ENCODE peak calls at places on chromosomes 11 and 22, in six cellular contexts. One of them, this sample, is unnamed.

GRCh38 chr11:12761029-12761428 is 86.8 kb downstream of the TEAD1 start:
- DNase-seq in H1: no peak
- DNase-seq in H9: no peak
- DNase-seq in IMR-90: peak; percentile 58
- DNase-seq in neuronal stem cell: no peak
- DNase-seq in mesendoderm: no peak
- DNase-seq in this sample: peak; percentile 52

GRCh38 chr22:20607157-20607907 is 99.9 kb downstream of the MED15 start:
- DNase-seq in neuronal stem cell: no peak
- DNase-seq in IMR-90: no peak
- DNase-seq in mesendoderm: peak; percentile 26
- DNase-seq in H1: peak; percentile 58
- DNase-seq in H9: peak; percentile 47
- DNase-seq in this sample: no peak

GRCh38 chr11:120925944-120926343 is 98.0 kb upstream of the TBCEL start:
- DNase-seq in neuronal stem cell: no peak
- DNase-seq in IMR-90: no peak
- DNase-seq in mesendoderm: no peak
- DNase-seq in H1: no peak
- DNase-seq in H9: no peak
- DNase-seq in this sample: no peak

GRCh38 chr22:43218786-43219185 is 31.9 kb upstream of the TTLL12 start:
- DNase-seq in mesendoderm: peak; percentile 7
- DNase-seq in neuronal stem cell: no peak
- DNase-seq in H9: no peak
- DNase-seq in IMR-90: no peak
- DNase-seq in H1: no peak
- DNase-seq in this sample: no peak

GRCh38 chr22:46138058-46138797 is 12.1 kb upstream of the PPARA start:
- DNase-seq in H1: no peak
- DNase-seq in H9: no peak
- DNase-seq in IMR-90: no peak
- DNase-seq in neuronal stem cell: no peak
- DNase-seq in mesendoderm: no peak
- DNase-seq in this sample: no peak

GRCh38 chr11:71433648-71434450 is 14.3 kb downstream of the DHCR7 start:
- DNase-seq in mesendoderm: no peak
- DNase-seq in neuronal stem cell: no peak
- DNase-seq in H9: no peak
- DNase-seq in IMR-90: no peak
- DNase-seq in H1: no peak
- DNase-seq in this sample: peak; percentile 22

GRCh38 chr22:28629420-28630184 is 50.0 kb downstream of the TTC28 start:
- DNase-seq in H9: no peak
- DNase-seq in mesendoderm: peak; percentile 68
- DNase-seq in neuronal stem cell: no peak
- DNase-seq in H1: no peak
- DNase-seq in IMR-90: peak; percentile 24
- DNase-seq in this sample: no peak

GRCh38 chr22:42769574-42770447 is 49.1 kb upstream of the A4GALT start:
- DNase-seq in H1: no peak
- DNase-seq in mesendoderm: no peak
- DNase-seq in IMR-90: peak; percentile 95
- DNase-seq in neuronal stem cell: no peak
- DNase-seq in H9: no peak
- DNase-seq in this sample: peak; percentile 89

GRCh38 chr11:33507356-33507755 is 193.3 kb downstream of the C11orf91 start:
- DNase-seq in neuronal stem cell: no peak
- DNase-seq in H9: no peak
- DNase-seq in IMR-90: no peak
- DNase-seq in mesendoderm: no peak
- DNase-seq in H1: no peak
- DNase-seq in this sample: no peak

GRCh38 chr11:31823372-31824371 is 12.6 kb upstream of the PAX6 start:
- DNase-seq in neuronal stem cell: no peak
- DNase-seq in H1: peak; percentile 76
- DNase-seq in H9: peak; percentile 68
- DNase-seq in IMR-90: no peak
- DNase-seq in mesendoderm: peak; percentile 56
- DNase-seq in this sample: no peak

GRCh38 chr11:130945945-130946344 is 29.7 kb upstream of the SNX19 start:
- DNase-seq in H9: no peak
- DNase-seq in IMR-90: peak; percentile 94
- DNase-seq in neuronal stem cell: no peak
- DNase-seq in H1: no peak
- DNase-seq in mesendoderm: no peak
- DNase-seq in this sample: peak; percentile 24

GRCh38 chr11:95089620-95090542 is at the start of gene ENDOD1:
- DNase-seq in IMR-90: peak; percentile 74
- DNase-seq in H1: peak; percentile 83
- DNase-seq in H9: peak; percentile 83
- DNase-seq in neuronal stem cell: peak; percentile 75
- DNase-seq in mesendoderm: peak; percentile 88
- DNase-seq in this sample: peak; percentile 82

GRCh38 chr11:129440028-129440630 is 64.5 kb downstream of the BARX2 start:
- DNase-seq in IMR-90: no peak
- DNase-seq in mesendoderm: peak; percentile 99
- DNase-seq in H1: no peak
- DNase-seq in neuronal stem cell: no peak
- DNase-seq in H9: peak; percentile 53
- DNase-seq in this sample: no peak

GRCh38 chr11:132943325-132943736 is 589.0 kb downstream of the OPCML start:
- DNase-seq in H9: no peak
- DNase-seq in mesendoderm: no peak
- DNase-seq in neuronal stem cell: peak; percentile 6
- DNase-seq in IMR-90: no peak
- DNase-seq in H1: no peak
- DNase-seq in this sample: peak; percentile 14

GRCh38 chr11:60169264-60169915 is 13.5 kb downstream of the MS4A6A start:
- DNase-seq in H9: no peak
- DNase-seq in mesendoderm: peak; percentile 81
- DNase-seq in H1: peak; percentile 49
- DNase-seq in neuronal stem cell: peak; percentile 27
- DNase-seq in IMR-90: no peak
- DNase-seq in this sample: peak; percentile 7

GRCh38 chr22:35632902-35633301 is 15.3 kb upstream of the APOL6 start:
- DNase-seq in H1: no peak
- DNase-seq in H9: no peak
- DNase-seq in IMR-90: no peak
- DNase-seq in neuronal stem cell: no peak
- DNase-seq in mesendoderm: no peak
- DNase-seq in this sample: no peak

GRCh38 chr11:71060358-71060757 is 192.0 kb downstream of the SHANK2 start:
- DNase-seq in H9: no peak
- DNase-seq in mesendoderm: no peak
- DNase-seq in H1: no peak
- DNase-seq in IMR-90: no peak
- DNase-seq in neuronal stem cell: no peak
- DNase-seq in this sample: no peak

GRCh38 chr11:130202009-130202817 is 42.6 kb downstream of the ST14 start:
- DNase-seq in H1: no peak
- DNase-seq in mesendoderm: no peak
- DNase-seq in IMR-90: no peak
- DNase-seq in neuronal stem cell: no peak
- DNase-seq in H9: no peak
- DNase-seq in this sample: no peak

GRCh38 chr11:94125408-94126120 is 3.1 kb upstream of the PANX1 start:
- DNase-seq in IMR-90: no peak
- DNase-seq in neuronal stem cell: no peak
- DNase-seq in mesendoderm: no peak
- DNase-seq in H1: no peak
- DNase-seq in H9: no peak
- DNase-seq in this sample: no peak

GRCh38 chr11:6601041-6601461 is 2.4 kb downstream of the RRP8 start:
- DNase-seq in mesendoderm: no peak
- DNase-seq in IMR-90: no peak
- DNase-seq in H1: peak; percentile 23
- DNase-seq in H9: no peak
- DNase-seq in neuronal stem cell: no peak
- DNase-seq in this sample: no peak

GRCh38 chr11:119797137-119797611 is 68.2 kb upstream of the NECTIN1 start:
- DNase-seq in neuronal stem cell: peak; percentile 89
- DNase-seq in mesendoderm: no peak
- DNase-seq in H9: no peak
- DNase-seq in IMR-90: no peak
- DNase-seq in H1: no peak
- DNase-seq in this sample: no peak

GRCh38 chr11:44972746-44973435 is 22.2 kb upstream of the TP53I11 start:
- DNase-seq in H9: no peak
- DNase-seq in IMR-90: no peak
- DNase-seq in mesendoderm: no peak
- DNase-seq in neuronal stem cell: no peak
- DNase-seq in H1: no peak
- DNase-seq in this sample: no peak

GRCh38 chr11:22193348-22194051 is 615 bp downstream of the ANO5 start:
- DNase-seq in H1: peak; percentile 67
- DNase-seq in mesendoderm: peak; percentile 83
- DNase-seq in IMR-90: no peak
- DNase-seq in H9: peak; percentile 68
- DNase-seq in neuronal stem cell: peak; percentile 47
- DNase-seq in this sample: no peak

GRCh38 chr22:39176067-39176621 is 23.7 kb upstream of the CBX7 start:
- DNase-seq in mesendoderm: peak; percentile 90
- DNase-seq in IMR-90: peak; percentile 58
- DNase-seq in H9: peak; percentile 88
- DNase-seq in H1: peak; percentile 84
- DNase-seq in neuronal stem cell: peak; percentile 69
- DNase-seq in this sample: peak; percentile 80

GRCh38 chr11:36540998-36541397 is 26.8 kb upstream of the RAG1 start:
- DNase-seq in neuronal stem cell: no peak
- DNase-seq in IMR-90: peak; percentile 45
- DNase-seq in H9: peak; percentile 64
- DNase-seq in mesendoderm: peak; percentile 70
- DNase-seq in H1: no peak
- DNase-seq in this sample: peak; percentile 70

GRCh38 chr11:124900464-124900863 is 2.8 kb upstream of the ROBO4 start:
- DNase-seq in H9: peak; percentile 40
- DNase-seq in mesendoderm: peak; percentile 76
- DNase-seq in H1: peak; percentile 43
- DNase-seq in neuronal stem cell: no peak
- DNase-seq in IMR-90: peak; percentile 93
- DNase-seq in this sample: peak; percentile 81

GRCh38 chr11:12110714-12111481 is 508 bp downstream of the MICAL2 start:
- DNase-seq in IMR-90: no peak
- DNase-seq in mesendoderm: no peak
- DNase-seq in neuronal stem cell: peak; percentile 21
- DNase-seq in H1: peak; percentile 64
- DNase-seq in H9: peak; percentile 43
- DNase-seq in this sample: peak; percentile 44

GRCh38 chr22:50519151-50519550 is 6.2 kb downstream of the SCO2 start:
- DNase-seq in H9: no peak
- DNase-seq in IMR-90: no peak
- DNase-seq in mesendoderm: no peak
- DNase-seq in neuronal stem cell: no peak
- DNase-seq in H1: no peak
- DNase-seq in this sample: no peak

GRCh38 chr11:64094463-64095223 is 58.9 kb downstream of the FLRT1 start:
- DNase-seq in neuronal stem cell: peak; percentile 36
- DNase-seq in mesendoderm: peak; percentile 38
- DNase-seq in IMR-90: peak; percentile 81
- DNase-seq in H9: peak; percentile 69
- DNase-seq in H1: no peak
- DNase-seq in this sample: peak; percentile 92

GRCh38 chr11:32429477-32429876 is 5.9 kb downstream of the WT1 start:
- DNase-seq in H1: peak; percentile 45
- DNase-seq in neuronal stem cell: no peak
- DNase-seq in H9: no peak
- DNase-seq in IMR-90: no peak
- DNase-seq in mesendoderm: no peak
- DNase-seq in this sample: no peak

GRCh38 chr11:6703247-6704063 is 20.3 kb upstream of the MRPL17 start:
- DNase-seq in H9: peak; percentile 57
- DNase-seq in IMR-90: peak; percentile 57
- DNase-seq in mesendoderm: peak; percentile 78
- DNase-seq in neuronal stem cell: peak; percentile 27
- DNase-seq in H1: no peak
- DNase-seq in this sample: peak; percentile 76

GRCh38 chr11:104490182-104490581 is 326.2 kb upstream of the PDGFD start:
- DNase-seq in IMR-90: no peak
- DNase-seq in neuronal stem cell: no peak
- DNase-seq in H1: no peak
- DNase-seq in mesendoderm: peak; percentile 29
- DNase-seq in H9: no peak
- DNase-seq in this sample: peak; percentile 18

GRCh38 chr11:104484784-104485554 is 321.0 kb upstream of the PDGFD start:
- DNase-seq in H9: no peak
- DNase-seq in mesendoderm: peak; percentile 68
- DNase-seq in IMR-90: peak; percentile 16
- DNase-seq in H1: no peak
- DNase-seq in neuronal stem cell: no peak
- DNase-seq in this sample: peak; percentile 8

GRCh38 chr11:104487035-104487775 is 323.3 kb upstream of the PDGFD start:
- DNase-seq in neuronal stem cell: no peak
- DNase-seq in H1: no peak
- DNase-seq in H9: no peak
- DNase-seq in IMR-90: peak; percentile 30
- DNase-seq in mesendoderm: peak; percentile 23
- DNase-seq in this sample: peak; percentile 28
- H2BK15ac ChIP-seq in neuronal stem cell: no peak overlapping the region
- H2BK15ac ChIP-seq in H1: no peak overlapping the region
- H2BK15ac ChIP-seq in H9: no peak overlapping the region
- H2BK15ac ChIP-seq in IMR-90: no peak overlapping the region
- H2BK15ac ChIP-seq in mesendoderm: no peak overlapping the region
- H2BK15ac ChIP-seq in this sample: no peak overlapping the region

GRCh38 chr11:1481483-1481825 is 5.1 kb downstream of the MOB2 start:
- DNase-seq in H9: no peak
- DNase-seq in mesendoderm: no peak
- DNase-seq in IMR-90: no peak
- DNase-seq in H1: no peak
- DNase-seq in neuronal stem cell: no peak
- DNase-seq in this sample: no peak
- H3K27ac ChIP-seq in H9: no peak overlapping the region
- H3K27ac ChIP-seq in mesendoderm: no peak overlapping the region
- H3K27ac ChIP-seq in IMR-90: peak overlapping the region; percentile 47
- H3K27ac ChIP-seq in H1: peak overlapping the region; percentile 38
- H3K27ac ChIP-seq in neuronal stem cell: no peak overlapping the region
- H3K27ac ChIP-seq in this sample: no peak overlapping the region

DNA sequence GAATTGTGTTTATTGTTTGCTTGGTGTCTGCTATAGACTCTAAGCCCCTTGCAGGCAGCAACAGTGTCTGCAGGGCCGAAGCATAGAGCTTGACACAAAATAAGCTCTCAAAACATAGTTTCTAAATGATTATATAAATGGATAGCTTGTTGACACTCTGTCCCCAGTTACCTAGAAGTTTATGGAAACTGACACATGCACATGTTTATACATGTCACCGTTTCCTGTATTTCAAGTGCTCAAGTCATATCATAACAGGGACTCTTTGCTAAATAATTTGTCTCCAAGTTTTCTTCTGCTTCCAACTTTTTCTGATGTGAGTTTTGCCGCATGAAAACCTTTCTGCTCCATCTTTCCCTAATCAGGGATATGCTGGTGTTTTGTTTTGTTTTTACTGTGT is 3.7 kb upstream of the OR6X1 start:
- DNase-seq in IMR-90: no peak
- DNase-seq in H9: no peak
- DNase-seq in H1: no peak
- DNase-seq in mesendoderm: no peak
- DNase-seq in neuronal stem cell: no peak
- DNase-seq in this sample: no peak
- H2BK15ac ChIP-seq in IMR-90: no peak overlapping the region
- H2BK15ac ChIP-seq in H9: no peak overlapping the region
- H2BK15ac ChIP-seq in H1: no peak overlapping the region
- H2BK15ac ChIP-seq in mesendoderm: no peak overlapping the region
- H2BK15ac ChIP-seq in neuronal stem cell: no peak overlapping the region
- H2BK15ac ChIP-seq in this sample: no peak overlapping the region

GRCh38 chr11:81887671-81888070 is 846.0 kb downstream of the FAM181B start:
- DNase-seq in H1: no peak
- DNase-seq in H9: no peak
- DNase-seq in neuronal stem cell: no peak
- DNase-seq in IMR-90: no peak
- DNase-seq in mesendoderm: no peak
- DNase-seq in this sample: no peak
- H3K27ac ChIP-seq in H1: no peak overlapping the region
- H3K27ac ChIP-seq in H9: no peak overlapping the region
- H3K27ac ChIP-seq in neuronal stem cell: no peak overlapping the region
- H3K27ac ChIP-seq in IMR-90: no peak overlapping the region
- H3K27ac ChIP-seq in mesendoderm: no peak overlapping the region
- H3K27ac ChIP-seq in this sample: no peak overlapping the region

This sample was measured in mesenchymal stem cell.